ENCODE peak calls at places on chromosomes 1 and 21, in seven cellular contexts. One of them, this sample, is unnamed.

GRCh38 chr1:58035523-58035922 is 511.0 kb downstream of the OMA1 start:
- DNase-seq in body of pancreas: no peak
- DNase-seq in transverse colon: no peak
- DNase-seq in IMR-90: no peak
- DNase-seq in lower leg skin: no peak
- DNase-seq in NB4: peak
- DNase-seq in uterus: no peak
- DNase-seq in this sample: no peak

GRCh38 chr1:1206376-1207253 is at the start of gene TNFRSF18:
- DNase-seq in body of pancreas: peak
- DNase-seq in transverse colon: peak
- DNase-seq in IMR-90: no peak
- DNase-seq in lower leg skin: no peak
- DNase-seq in NB4: peak
- DNase-seq in uterus: no peak
- DNase-seq in this sample: no peak

GRCh38 chr1:58884706-58885661 is 101.1 kb upstream of the JUN start:
- DNase-seq in body of pancreas: peak
- DNase-seq in transverse colon: peak
- DNase-seq in IMR-90: no peak
- DNase-seq in lower leg skin: no peak
- DNase-seq in NB4: peak
- DNase-seq in uterus: peak
- DNase-seq in this sample: peak

GRCh38 chr1:183248989-183249691 is 63.1 kb downstream of the LAMC2 start:
- DNase-seq in body of pancreas: no peak
- DNase-seq in transverse colon: no peak
- DNase-seq in IMR-90: no peak
- DNase-seq in lower leg skin: no peak
- DNase-seq in NB4: no peak
- DNase-seq in uterus: no peak
- DNase-seq in this sample: no peak

GRCh38 chr1:201779351-201779880 is 49.5 kb upstream of the IPO9 start:
- DNase-seq in body of pancreas: no peak
- DNase-seq in transverse colon: no peak
- DNase-seq in IMR-90: no peak
- DNase-seq in lower leg skin: no peak
- DNase-seq in NB4: no peak
- DNase-seq in uterus: no peak
- DNase-seq in this sample: no peak

GRCh38 chr1:13950637-13951036 is 250.6 kb downstream of the PRDM2 start:
- DNase-seq in body of pancreas: no peak
- DNase-seq in transverse colon: no peak
- DNase-seq in IMR-90: no peak
- DNase-seq in lower leg skin: no peak
- DNase-seq in NB4: peak
- DNase-seq in uterus: no peak
- DNase-seq in this sample: peak

GRCh38 chr1:178075323-178075722 is 18.6 kb upstream of the RASAL2 start:
- DNase-seq in body of pancreas: no peak
- DNase-seq in transverse colon: no peak
- DNase-seq in IMR-90: no peak
- DNase-seq in lower leg skin: no peak
- DNase-seq in NB4: no peak
- DNase-seq in uterus: no peak
- DNase-seq in this sample: no peak

GRCh38 chr21:35399706-35400105 is 350.6 kb upstream of the RUNX1 start:
- DNase-seq in body of pancreas: no peak
- DNase-seq in transverse colon: no peak
- DNase-seq in IMR-90: no peak
- DNase-seq in lower leg skin: no peak
- DNase-seq in NB4: no peak
- DNase-seq in uterus: no peak
- DNase-seq in this sample: no peak

GRCh38 chr1:22850681-22851080 is 122.0 kb downstream of the LACTBL1 start:
- DNase-seq in body of pancreas: peak
- DNase-seq in transverse colon: peak
- DNase-seq in IMR-90: peak
- DNase-seq in lower leg skin: no peak
- DNase-seq in NB4: no peak
- DNase-seq in uterus: no peak
- DNase-seq in this sample: no peak

GRCh38 chr1:39933956-39934941 is 20.7 kb upstream of the MFSD2A start:
- DNase-seq in body of pancreas: peak
- DNase-seq in transverse colon: peak
- DNase-seq in IMR-90: peak
- DNase-seq in lower leg skin: peak
- DNase-seq in NB4: peak
- DNase-seq in uterus: peak
- DNase-seq in this sample: no peak

GRCh38 chr1:149888999-149889289 is 10.4 kb upstream of the BOLA1 start:
- DNase-seq in body of pancreas: peak
- DNase-seq in transverse colon: no peak
- DNase-seq in IMR-90: peak
- DNase-seq in lower leg skin: peak
- DNase-seq in NB4: no peak
- DNase-seq in uterus: peak
- DNase-seq in this sample: no peak

GRCh38 chr1:222129041-222129440 is 387.2 kb upstream of the DUSP10 start:
- DNase-seq in body of pancreas: no peak
- DNase-seq in transverse colon: no peak
- DNase-seq in IMR-90: no peak
- DNase-seq in lower leg skin: no peak
- DNase-seq in NB4: no peak
- DNase-seq in uterus: no peak
- DNase-seq in this sample: no peak

GRCh38 chr1:222124602-222125001 is 382.7 kb upstream of the DUSP10 start:
- DNase-seq in body of pancreas: no peak
- DNase-seq in transverse colon: no peak
- DNase-seq in IMR-90: no peak
- DNase-seq in lower leg skin: no peak
- DNase-seq in NB4: no peak
- DNase-seq in uterus: no peak
- DNase-seq in this sample: peak

GRCh38 chr1:222127096-222127495 is 385.2 kb upstream of the DUSP10 start:
- DNase-seq in body of pancreas: no peak
- DNase-seq in transverse colon: no peak
- DNase-seq in IMR-90: no peak
- DNase-seq in lower leg skin: no peak
- DNase-seq in NB4: no peak
- DNase-seq in uterus: no peak
- DNase-seq in this sample: no peak

GRCh38 chr1:222126052-222126451 is 384.2 kb upstream of the DUSP10 start:
- DNase-seq in body of pancreas: no peak
- DNase-seq in transverse colon: no peak
- DNase-seq in IMR-90: no peak
- DNase-seq in lower leg skin: no peak
- DNase-seq in NB4: no peak
- DNase-seq in uterus: no peak
- DNase-seq in this sample: no peak

GRCh38 chr1:222127526-222128152 is 385.8 kb upstream of the DUSP10 start:
- DNase-seq in body of pancreas: no peak
- DNase-seq in transverse colon: no peak
- DNase-seq in IMR-90: peak
- DNase-seq in lower leg skin: no peak
- DNase-seq in NB4: no peak
- DNase-seq in uterus: no peak
- DNase-seq in this sample: no peak
- TF ChIP-seq POLR2A in body of pancreas: no peak
- TF ChIP-seq POLR2A in transverse colon: no peak
- TF ChIP-seq POLR2A in IMR-90: no peak
- TF ChIP-seq POLR2A in lower leg skin: no peak
- TF ChIP-seq POLR2A in NB4: no peak
- TF ChIP-seq POLR2A in uterus: no peak
- TF ChIP-seq POLR2A in this sample: no peak

DNA sequence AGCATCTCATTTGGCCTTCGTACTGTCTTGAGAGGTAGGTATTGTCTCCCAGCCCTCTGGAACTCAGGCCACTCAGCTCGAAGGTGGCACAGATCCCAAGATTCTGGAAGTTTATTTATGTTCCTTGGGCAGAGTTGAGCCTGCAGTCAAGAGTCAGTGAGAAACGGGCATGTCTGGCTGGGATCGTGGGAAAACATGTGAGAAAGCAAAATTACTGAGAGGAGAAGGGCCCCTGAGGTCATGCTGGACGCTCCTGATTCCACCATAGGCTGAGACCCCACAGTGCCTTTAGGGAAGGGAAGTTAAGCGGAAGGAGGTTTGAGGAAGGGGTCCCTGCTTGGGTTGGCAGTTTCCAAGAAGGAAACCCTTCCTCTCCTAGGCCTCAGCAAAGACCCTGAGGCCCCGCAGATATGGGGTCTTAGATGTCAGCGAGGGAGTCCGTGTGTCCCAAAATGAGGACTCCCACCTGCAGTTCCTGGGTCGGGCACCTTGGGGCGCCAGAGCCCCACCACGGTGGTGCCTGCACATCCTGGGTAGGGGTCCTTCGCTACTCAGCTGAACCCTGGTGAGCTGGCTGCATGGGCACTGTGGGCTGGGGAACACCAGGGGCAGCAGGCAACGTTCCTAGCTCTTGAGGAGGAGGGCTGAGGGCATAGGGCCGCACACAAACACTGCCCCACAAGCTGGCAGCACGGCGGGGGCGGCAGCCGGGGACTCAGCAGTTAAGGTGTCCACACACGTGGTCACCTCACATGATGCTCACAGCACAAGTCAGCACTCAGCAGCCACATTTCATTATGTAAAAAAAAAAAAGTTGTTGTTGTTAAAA is 12.3 kb upstream of the SEMA4A start:
- DNase-seq in body of pancreas: no peak
- DNase-seq in transverse colon: no peak
- DNase-seq in IMR-90: peak
- DNase-seq in lower leg skin: peak
- DNase-seq in NB4: peak
- DNase-seq in uterus: no peak
- DNase-seq in this sample: no peak
- TF ChIP-seq POLR2A in body of pancreas: no peak
- TF ChIP-seq POLR2A in transverse colon: peak
- TF ChIP-seq POLR2A in IMR-90: peak
- TF ChIP-seq POLR2A in lower leg skin: no peak
- TF ChIP-seq POLR2A in NB4: no peak
- TF ChIP-seq POLR2A in uterus: no peak
- TF ChIP-seq POLR2A in this sample: peak

GRCh38 chr1:27872059-27872801 is at the start of gene THEMIS2:
- DNase-seq in body of pancreas: peak
- DNase-seq in transverse colon: peak
- DNase-seq in IMR-90: no peak
- DNase-seq in lower leg skin: no peak
- DNase-seq in NB4: peak
- DNase-seq in uterus: peak
- DNase-seq in this sample: peak
- TF ChIP-seq POLR2A in body of pancreas: peak
- TF ChIP-seq POLR2A in transverse colon: peak
- TF ChIP-seq POLR2A in IMR-90: no peak
- TF ChIP-seq POLR2A in lower leg skin: no peak
- TF ChIP-seq POLR2A in NB4: no peak
- TF ChIP-seq POLR2A in uterus: peak
- TF ChIP-seq POLR2A in this sample: peak

GRCh38 chr1:246220495-246221065 is 286.5 kb downstream of the SMYD3 start:
- DNase-seq in body of pancreas: no peak
- DNase-seq in transverse colon: no peak
- DNase-seq in IMR-90: no peak
- DNase-seq in lower leg skin: no peak
- DNase-seq in NB4: no peak
- DNase-seq in uterus: no peak
- DNase-seq in this sample: no peak

GRCh38 chr1:246218686-246219085 is 288.4 kb downstream of the SMYD3 start:
- DNase-seq in body of pancreas: no peak
- DNase-seq in transverse colon: no peak
- DNase-seq in IMR-90: no peak
- DNase-seq in lower leg skin: no peak
- DNase-seq in NB4: no peak
- DNase-seq in uterus: no peak
- DNase-seq in this sample: no peak

GRCh38 chr1:246219508-246220030 is 287.5 kb downstream of the SMYD3 start:
- DNase-seq in body of pancreas: no peak
- DNase-seq in transverse colon: no peak
- DNase-seq in IMR-90: no peak
- DNase-seq in lower leg skin: no peak
- DNase-seq in NB4: peak
- DNase-seq in uterus: no peak
- DNase-seq in this sample: no peak

DNA sequence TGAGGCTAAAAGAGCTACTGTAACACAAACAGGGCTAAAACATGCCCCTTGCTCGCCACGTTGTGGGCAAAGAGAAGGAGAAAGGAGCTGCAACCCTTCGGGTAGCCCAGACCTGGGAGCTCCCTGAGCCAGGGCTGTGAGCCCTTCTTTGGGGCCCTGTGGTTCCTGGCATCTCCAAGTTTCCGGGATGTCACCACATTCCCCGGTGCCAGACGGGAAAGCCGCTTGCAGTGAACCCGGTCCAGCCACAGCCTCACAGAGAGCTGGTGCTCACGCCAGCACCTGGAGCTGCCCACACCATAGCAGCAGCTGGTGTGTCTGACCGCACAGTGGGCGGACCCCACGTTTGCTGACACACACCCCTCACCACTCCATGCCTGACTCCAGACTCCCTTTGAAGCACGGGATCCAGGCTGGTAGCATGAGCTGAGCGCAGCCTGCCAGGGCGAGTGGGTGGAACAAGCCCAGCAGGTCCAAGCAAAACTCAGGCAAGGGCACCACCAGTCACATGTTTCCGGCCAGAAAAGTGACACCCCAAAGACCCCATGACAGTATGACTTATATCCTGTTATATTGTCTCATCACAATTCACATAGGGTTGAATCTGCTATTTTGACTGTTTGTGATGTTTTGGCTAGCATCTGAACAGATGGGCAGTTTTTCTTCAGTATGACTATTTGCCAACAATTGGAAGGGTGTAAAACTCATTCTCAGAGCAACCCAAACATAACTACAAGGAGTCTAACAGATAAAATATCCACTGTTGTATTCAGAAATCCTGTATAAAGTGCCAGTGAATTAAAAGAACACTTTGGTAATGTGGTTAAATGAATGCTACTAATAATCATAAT is 285.5 kb downstream of the SMYD3 start:
- DNase-seq in body of pancreas: no peak
- DNase-seq in transverse colon: no peak
- DNase-seq in IMR-90: no peak
- DNase-seq in lower leg skin: no peak
- DNase-seq in NB4: no peak
- DNase-seq in uterus: no peak
- DNase-seq in this sample: no peak
- TF ChIP-seq POLR2A in body of pancreas: no peak
- TF ChIP-seq POLR2A in transverse colon: no peak
- TF ChIP-seq POLR2A in IMR-90: no peak
- TF ChIP-seq POLR2A in lower leg skin: no peak
- TF ChIP-seq POLR2A in NB4: no peak
- TF ChIP-seq POLR2A in uterus: no peak
- TF ChIP-seq POLR2A in this sample: no peak